ENCODE peak calls at places on chromosomes 7 and 10, in six cellular contexts. F is H1, K is GM12878, G is HepG2, Z is SK-N-SH, Y is GM12891. R is an unnamed sample.
A peak's percentile ranks its signal among the peaks of the same experiment; 100 is the strongest.

GRCh38 chr7:90788057-90788456 is 191.9 kb downstream of the CDK14 start:
- DNase-seq in F (no peak), K (no peak), G (no peak), Z (no peak), Y (no peak), R (no peak)

GRCh38 chr7:141145630-141145982 is 71.7 kb downstream of the TMEM178B start:
- DNase-seq in F (no peak), K (no peak), G (no peak), Z (peak; percentile 75), Y (no peak), R (no peak)

GRCh38 chr7:134669845-134670373 is 23.3 kb downstream of the BPGM start:
- DNase-seq in F (no peak), K (peak; percentile 23), G (no peak), Z (peak; percentile 67), Y (no peak), R (no peak)

GRCh38 chr7:148962823-148963582 is 65.3 kb downstream of the PDIA4 start:
- DNase-seq in F (no peak), K (peak; percentile 68), G (peak; percentile 45), Z (peak; percentile 82), Y (no peak), R (no peak)

GRCh38 chr10:84987039-84987438 is 658.6 kb downstream of the CCSER2 start:
- DNase-seq in F (no peak), K (no peak), G (no peak), Z (no peak), Y (no peak), R (no peak)

GRCh38 chr7:70417061-70417655 is 714.8 kb upstream of the GALNT17 start:
- DNase-seq in F (peak; percentile 55), K (no peak), G (no peak), Z (peak; percentile 41), Y (no peak), R (no peak)

GRCh38 chr7:40826419-40827216 is 691.8 kb downstream of the SUGCT start:
- DNase-seq in F (no peak), K (no peak), G (peak; percentile 1), Z (no peak), Y (no peak), R (no peak)

GRCh38 chr7:139798221-139798620 is 20.4 kb upstream of the HIPK2 start:
- DNase-seq in F (no peak), K (peak; percentile 39), G (no peak), Z (no peak), Y (peak; percentile 16), R (peak; percentile 18)

GRCh38 chr7:44267178-44267577 is 58.2 kb downstream of the CAMK2B start:
- DNase-seq in F (no peak), K (no peak), G (no peak), Z (no peak), Y (no peak), R (no peak)

GRCh38 chr7:134782121-134782623 is 2.7 kb downstream of the CALD1 start:
- DNase-seq in F (no peak), K (peak; percentile 8), G (no peak), Z (no peak), Y (no peak), R (no peak)

GRCh38 chr10:87585565-87586514 is 73.8 kb upstream of the PAPSS2 start:
- DNase-seq in F (no peak), K (no peak), G (peak; percentile 50), Z (no peak), Y (no peak), R (no peak)

GRCh38 chr10:86686972-86687371 is 18.7 kb downstream of the LDB3 start:
- DNase-seq in F (no peak), K (no peak), G (no peak), Z (no peak), Y (no peak), R (no peak)

GRCh38 chr7:1087952-1088920 is at the start of gene GPER1:
- DNase-seq in F (peak; percentile 67), K (no peak), G (peak; percentile 74), Z (peak; percentile 97), Y (no peak), R (no peak)

GRCh38 chr10:124381011-124381591 is 37.6 kb downstream of the OAT start:
- DNase-seq in F (no peak), K (no peak), G (peak; percentile 25), Z (no peak), Y (no peak), R (no peak)

GRCh38 chr7:127803626-127804025 is 151.6 kb downstream of the SND1 start:
- DNase-seq in F (no peak), K (no peak), G (no peak), Z (peak; percentile 42), Y (no peak), R (no peak)

GRCh38 chr10:8103543-8103942 is 49.1 kb downstream of the GATA3 start:
- DNase-seq in F (no peak), K (no peak), G (no peak), Z (no peak), Y (no peak), R (no peak)

GRCh38 chr7:106717997-106718871 is 57.3 kb upstream of the CCDC71L start:
- DNase-seq in F (no peak), K (peak; percentile 81), G (peak; percentile 9), Z (peak; percentile 7), Y (no peak), R (no peak)

GRCh38 chr7:117118579-117119180 is 165.4 kb downstream of the ST7 start:
- DNase-seq in F (no peak), K (no peak), G (no peak), Z (no peak), Y (no peak), R (no peak)
- TF ChIP-seq TAF1 in F (no peak), K (no peak), G (no peak), Z (no peak), Y (no peak), R (no peak)

DNA sequence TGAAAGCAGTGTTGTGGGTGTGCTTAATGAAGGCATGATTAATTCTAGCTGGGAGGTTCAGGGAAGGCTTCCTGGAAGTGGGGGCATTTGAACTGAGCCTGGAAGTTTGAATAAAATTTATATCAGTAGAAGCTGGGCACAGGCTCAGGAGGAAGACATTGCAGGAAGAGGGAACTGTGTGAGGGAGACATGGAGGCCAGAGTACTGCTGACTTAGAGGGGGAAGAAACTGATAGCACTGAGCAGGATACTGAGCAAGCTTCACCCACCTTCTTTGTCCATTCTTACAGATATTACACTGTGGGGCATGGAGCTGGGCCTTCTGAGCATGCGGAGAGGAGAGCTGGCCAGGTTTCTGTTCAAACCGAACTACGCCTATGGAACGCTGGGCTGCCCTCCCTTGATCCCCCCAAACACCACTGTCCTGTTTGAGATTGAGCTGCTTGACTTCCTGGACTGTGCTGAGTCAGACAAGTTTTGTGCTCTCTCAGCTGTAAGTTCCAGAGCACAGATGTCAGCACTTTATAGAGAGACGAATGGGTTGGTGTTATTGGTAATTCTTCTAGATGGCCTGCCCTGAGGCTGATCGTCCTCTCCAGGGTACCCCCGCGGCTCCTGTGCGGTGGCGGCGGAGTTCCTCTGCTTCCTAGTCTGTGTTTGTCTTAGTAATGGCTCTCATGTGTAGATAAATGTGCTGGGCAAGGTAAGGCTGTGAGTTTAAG is 2.1 kb downstream of the FKBP6 start:
- DNase-seq in F (no peak), K (no peak), G (no peak), Z (peak; percentile 35), Y (no peak), R (no peak)
- TF ChIP-seq POLR2AphosphoS5 in F (no peak), K (no peak), G (no peak), Z (no peak), Y (no peak), R (no peak)

DNA sequence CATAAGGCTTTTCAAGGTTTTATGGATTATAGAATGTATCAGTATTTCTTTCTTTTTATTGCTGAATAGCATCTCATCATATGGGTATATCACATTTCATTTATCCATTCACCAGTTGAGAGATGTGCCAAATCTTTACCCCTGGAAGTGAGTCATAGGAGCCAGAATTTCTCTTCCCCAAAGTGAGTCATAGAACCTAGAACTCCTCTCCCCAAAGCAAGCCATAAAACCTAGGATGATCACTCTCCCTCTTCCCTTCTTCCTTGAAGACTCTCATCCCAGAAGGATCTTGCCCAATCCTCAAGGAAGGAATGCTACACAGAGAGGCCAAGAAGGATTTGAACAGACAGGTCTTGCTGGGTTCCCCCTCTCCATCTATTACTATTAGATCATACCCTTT is 199.8 kb downstream of the EVX1 start:
- DNase-seq in F (no peak), K (no peak), G (no peak), Z (no peak), Y (no peak), R (no peak)
- TF ChIP-seq TAF1 in F (no peak), K (no peak), G (no peak), Z (no peak), Y (no peak), R (no peak)

GRCh38 chr10:42638053-42638820 is at the start of gene ZNF33B:
- DNase-seq in F (peak; percentile 92), K (peak; percentile 92), G (peak; percentile 94), Z (peak; percentile 91), Y (peak; percentile 70), R (peak; percentile 71)

GRCh38 chr10:42637142-42637541 is 1.2 kb downstream of the ZNF33B start:
- DNase-seq in F (no peak), K (no peak), G (peak; percentile 30), Z (no peak), Y (no peak), R (no peak)

GRCh38 chr10:42638821-42639270 is 476 bp upstream of the ZNF33B start:
- DNase-seq in F (no peak), K (no peak), G (no peak), Z (no peak), Y (no peak), R (peak; percentile 3)

GRCh38 chr10:42637648-42638052 is 720 bp downstream of the ZNF33B start:
- DNase-seq in F (no peak), K (no peak), G (no peak), Z (no peak), Y (no peak), R (no peak)

GRCh38 chr10:42640610-42641229 is 2.4 kb upstream of the ZNF33B start:
- DNase-seq in F (no peak), K (no peak), G (no peak), Z (no peak), Y (no peak), R (no peak)
- TF ChIP-seq POLR2AphosphoS5 in F (no peak), K (no peak), G (no peak), Z (no peak), Y (no peak), R (no peak)

GRCh38 chr10:72682626-72683025 is 9.3 kb upstream of the MCU start:
- DNase-seq in F (peak; percentile 30), K (no peak), G (no peak), Z (no peak), Y (no peak), R (no peak)
- TF ChIP-seq TAF1 in F (no peak), K (no peak), G (no peak), Z (no peak), Y (no peak), R (no peak)

R was measured in GM12892.